ENCODE peak calls at places on chromosomes 12 and 14, in six cellular contexts. M is tibial artery, O is mammary epithelial cell, R is heart left ventricle, F is ovary, H is stomach. Q is an unnamed sample.

GRCh38 chr12:104578453-104578852 is 121.7 kb downstream of the CHST11 start:
- DNase-seq in M (no peak), O (peak), R (no peak), F (no peak), H (no peak), Q (no peak)

GRCh38 chr14:100765991-100766390 is 39.3 kb downstream of the DLK1 start:
- DNase-seq in M (no peak), O (no peak), R (peak), F (no peak), H (no peak), Q (no peak)

GRCh38 chr14:83838221-83838620 is 1691.7 kb upstream of the FLRT2 start:
- DNase-seq in M (no peak), O (no peak), R (no peak), F (no peak), H (no peak), Q (no peak)

GRCh38 chr14:48792376-48793024 is 793.7 kb downstream of the RPS29 start:
- DNase-seq in M (no peak), O (no peak), R (no peak), F (no peak), H (no peak), Q (no peak)

GRCh38 chr12:129825316-129825715 is 78.5 kb downstream of the TMEM132D start:
- DNase-seq in M (no peak), O (no peak), R (no peak), F (no peak), H (no peak), Q (no peak)

GRCh38 chr12:19880724-19881123 is 441.4 kb downstream of the AEBP2 start:
- DNase-seq in M (no peak), O (no peak), R (no peak), F (no peak), H (no peak), Q (no peak)

GRCh38 chr14:42214981-42215491 is 608.4 kb downstream of the LRFN5 start:
- DNase-seq in M (no peak), O (peak), R (no peak), F (no peak), H (no peak), Q (no peak)

GRCh38 chr14:20209595-20209994 is 13.9 kb upstream of the OR11H6 start:
- DNase-seq in M (no peak), O (no peak), R (no peak), F (no peak), H (no peak), Q (no peak)

GRCh38 chr12:62800707-62801400 is 134.1 kb downstream of the PPM1H start:
- DNase-seq in M (no peak), O (no peak), R (no peak), F (no peak), H (no peak), Q (no peak)

GRCh38 chr12:104177336-104177662 is 38.3 kb upstream of the TXNRD1 start:
- DNase-seq in M (no peak), O (no peak), R (no peak), F (no peak), H (no peak), Q (no peak)

GRCh38 chr12:1083888-1084262 is 92.9 kb downstream of the ERC1 start:
- DNase-seq in M (peak), O (no peak), R (no peak), F (no peak), H (no peak), Q (no peak)

GRCh38 chr12:10618338-10618987 is 5.1 kb upstream of the MAGOHB start:
- DNase-seq in M (no peak), O (peak), R (no peak), F (no peak), H (no peak), Q (no peak)

GRCh38 chr12:46983959-46984833 is 95.2 kb upstream of the PCED1B start:
- DNase-seq in M (no peak), O (peak), R (no peak), F (no peak), H (no peak), Q (no peak)

GRCh38 chr12:130555628-130556485 is 160.2 kb downstream of the RIMBP2 start:
- DNase-seq in M (no peak), O (no peak), R (no peak), F (no peak), H (no peak), Q (peak)

GRCh38 chr12:47377414-47378221 is 297.9 kb upstream of the AMIGO2 start:
- DNase-seq in M (peak), O (peak), R (peak), F (peak), H (peak), Q (peak)

GRCh38 chr12:114744696-114745095 is 60.7 kb upstream of the TBX3 start:
- DNase-seq in M (no peak), O (no peak), R (no peak), F (peak), H (no peak), Q (no peak)

GRCh38 chr14:72594099-72594901 is 299.6 kb downstream of the DPF3 start:
- DNase-seq in M (no peak), O (no peak), R (no peak), F (no peak), H (no peak), Q (no peak)

GRCh38 chr14:31927348-31927826 is 149.7 kb upstream of the ARHGAP5 start:
- DNase-seq in M (no peak), O (peak), R (peak), F (peak), H (no peak), Q (no peak)

GRCh38 chr14:33386140-33386539 is 447.5 kb downstream of the NPAS3 start:
- DNase-seq in M (no peak), O (no peak), R (no peak), F (no peak), H (no peak), Q (no peak)

GRCh38 chr12:57868870-57869609 is 22.5 kb upstream of the CTDSP2 start:
- DNase-seq in M (peak), O (no peak), R (peak), F (no peak), H (no peak), Q (peak)

GRCh38 chr12:8508912-8509841 is 4.1 kb upstream of the CLEC4D start:
- DNase-seq in M (no peak), O (no peak), R (no peak), F (no peak), H (no peak), Q (no peak)

GRCh38 chr12:49933793-49934192 is 16.7 kb upstream of the AQP2 start:
- DNase-seq in M (no peak), O (no peak), R (no peak), F (no peak), H (no peak), Q (no peak)

GRCh38 chr14:96176275-96176674 is 28.4 kb upstream of the BDKRB2 start:
- DNase-seq in M (no peak), O (no peak), R (no peak), F (no peak), H (no peak), Q (no peak)

GRCh38 chr12:118060301-118061010 is 523 bp downstream of the WSB2 start:
- DNase-seq in M (peak), O (peak), R (peak), F (peak), H (peak), Q (no peak)

GRCh38 chr12:110531741-110532333 is 29.7 kb downstream of the RAD9B start:
- DNase-seq in M (no peak), O (peak), R (no peak), F (no peak), H (no peak), Q (no peak)

GRCh38 chr12:10716704-10717315 is 6.3 kb downstream of the YBX3 start:
- DNase-seq in M (peak), O (peak), R (peak), F (peak), H (peak), Q (peak)

GRCh38 chr14:34081576-34082136 is 130.8 kb upstream of the EGLN3 start:
- DNase-seq in M (no peak), O (peak), R (no peak), F (no peak), H (peak), Q (no peak)

GRCh38 chr14:104341532-104342434 is 203.4 kb downstream of the KIF26A start:
- DNase-seq in M (no peak), O (no peak), R (peak), F (peak), H (peak), Q (no peak)

GRCh38 chr12:50263832-50264231 is 19.5 kb downstream of the LIMA1 start:
- DNase-seq in M (no peak), O (no peak), R (no peak), F (no peak), H (no peak), Q (no peak)

GRCh38 chr14:32252030-32252670 is 49.1 kb upstream of the RNU6-8 start:
- DNase-seq in M (peak), O (peak), R (no peak), F (no peak), H (peak), Q (no peak)

GRCh38 chr14:68569970-68570409 is 222.9 kb downstream of the ZFP36L1 start:
- DNase-seq in M (no peak), O (no peak), R (peak), F (no peak), H (peak), Q (no peak)

GRCh38 chr12:124640096-124640495 is 72.7 kb upstream of the NCOR2 start:
- DNase-seq in M (no peak), O (peak), R (no peak), F (no peak), H (no peak), Q (no peak)

GRCh38 chr14:87250992-87251391 is 742.0 kb downstream of the GALC start:
- DNase-seq in M (no peak), O (no peak), R (no peak), F (no peak), H (no peak), Q (no peak)

GRCh38 chr12:82635263-82635662 is 51.4 kb upstream of the TMTC2 start:
- DNase-seq in M (no peak), O (no peak), R (no peak), F (no peak), H (no peak), Q (no peak)

GRCh38 chr14:21467620-21468019 is 9.1 kb downstream of the RAB2B start:
- DNase-seq in M (no peak), O (peak), R (no peak), F (no peak), H (no peak), Q (no peak)

GRCh38 chr12:86660488-86661171 is 404.4 kb upstream of the MGAT4C start:
- DNase-seq in M (no peak), O (peak), R (no peak), F (no peak), H (no peak), Q (no peak)

GRCh38 chr12:92717202-92717601 is 14.4 kb downstream of the PLEKHG7 start:
- DNase-seq in M (no peak), O (peak), R (no peak), F (no peak), H (no peak), Q (no peak)

GRCh38 chr14:57199911-57200310 is 68.8 kb downstream of the EXOC5 start:
- DNase-seq in M (no peak), O (peak), R (no peak), F (no peak), H (no peak), Q (no peak)

GRCh38 chr12:4052691-4053090 is 179.5 kb upstream of the PARP11 start:
- DNase-seq in M (no peak), O (peak), R (no peak), F (no peak), H (no peak), Q (no peak)

GRCh38 chr12:26857465-26858176 is 24.6 kb upstream of the ITPR2 start:
- DNase-seq in M (no peak), O (no peak), R (no peak), F (no peak), H (no peak), Q (no peak)

GRCh38 chr12:26861690-26862089 is 28.7 kb upstream of the ITPR2 start:
- DNase-seq in M (no peak), O (no peak), R (no peak), F (no peak), H (no peak), Q (no peak)

GRCh38 chr12:26867084-26867483 is 34.1 kb upstream of the ITPR2 start:
- DNase-seq in M (no peak), O (no peak), R (no peak), F (no peak), H (no peak), Q (no peak)

GRCh38 chr12:26868505-26869494 is 35.8 kb upstream of the ITPR2 start:
- DNase-seq in M (no peak), O (no peak), R (no peak), F (no peak), H (no peak), Q (no peak)

DNA sequence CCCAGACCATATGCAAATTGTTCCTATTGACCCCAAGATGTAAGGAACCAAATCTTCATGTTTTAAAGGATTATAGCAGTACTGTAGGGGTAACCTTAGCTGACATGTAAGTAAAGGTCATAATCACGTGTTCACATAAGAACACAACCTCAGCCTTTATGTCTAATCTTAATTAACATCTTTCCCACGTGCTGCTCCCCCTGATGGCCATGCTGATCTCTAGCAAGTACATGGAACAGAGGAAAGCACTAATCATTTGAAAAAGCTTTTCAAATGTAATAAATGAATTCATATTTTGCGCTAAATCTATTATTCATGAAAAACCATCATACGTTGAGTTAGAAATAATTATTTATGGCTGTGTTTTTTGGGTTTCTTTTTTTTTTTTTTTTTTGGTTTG is 30.5 kb upstream of the ITPR2 start:
- DNase-seq in M (no peak), O (no peak), R (no peak), F (no peak), H (no peak), Q (no peak)
- TF ChIP-seq CTCF in M (no peak), O (peak), R (no peak), F (no peak), H (no peak), Q (no peak)

GRCh38 chr14:69955855-69956567 is 76.8 kb downstream of the SMOC1 start:
- DNase-seq in M (no peak), O (no peak), R (no peak), F (no peak), H (peak), Q (no peak)
- H3K27ac ChIP-seq in M (no peak), O (no peak), R (no peak), F (no peak), H (peak), Q (no peak)

GRCh38 chr14:106062502-106063272 is 536.3 kb downstream of the TMEM121 start:
- DNase-seq in M (no peak), O (no peak), R (no peak), F (no peak), H (no peak), Q (no peak)

GRCh38 chr14:106058342-106058741 is 532.0 kb downstream of the TMEM121 start:
- DNase-seq in M (no peak), O (no peak), R (no peak), F (no peak), H (no peak), Q (no peak)

GRCh38 chr14:106055257-106055656 is 528.9 kb downstream of the TMEM121 start:
- DNase-seq in M (no peak), O (no peak), R (no peak), F (no peak), H (no peak), Q (no peak)

GRCh38 chr14:106060576-106060975 is 534.2 kb downstream of the TMEM121 start:
- DNase-seq in M (no peak), O (no peak), R (no peak), F (no peak), H (no peak), Q (no peak)
- H3K4me3 ChIP-seq in M (no peak), O (no peak), R (no peak), F (no peak), H (no peak), Q (no peak)

GRCh38 chr14:89304972-89305703 is 111.9 kb downstream of the FOXN3 start:
- DNase-seq in M (peak), O (no peak), R (no peak), F (peak), H (no peak), Q (no peak)
- TF ChIP-seq CTCF in M (no peak), O (no peak), R (no peak), F (no peak), H (no peak), Q (no peak)

GRCh38 chr12:127260959-127261358 is 1006.0 kb upstream of the TMEM132C start:
- DNase-seq in M (no peak), O (no peak), R (no peak), F (no peak), H (no peak), Q (no peak)
- H3K27ac ChIP-seq in M (no peak), O (no peak), R (no peak), F (no peak), H (no peak), Q (no peak)

GRCh38 chr12:7219599-7220243 is 30.2 kb downstream of the PEX5 start:
- DNase-seq in M (peak), O (peak), R (peak), F (peak), H (peak), Q (peak)

GRCh38 chr12:7217475-7218069 is 28.1 kb downstream of the PEX5 start:
- DNase-seq in M (no peak), O (no peak), R (no peak), F (no peak), H (no peak), Q (no peak)

GRCh38 chr12:7221486-7221885 is 32.0 kb downstream of the PEX5 start:
- DNase-seq in M (no peak), O (peak), R (no peak), F (no peak), H (no peak), Q (no peak)
- H3K4me3 ChIP-seq in M (no peak), O (no peak), R (no peak), F (no peak), H (no peak), Q (no peak)

GRCh38 chr14:23299558-23299957 is 3.1 kb downstream of the PPP1R3E start:
- DNase-seq in M (no peak), O (peak), R (no peak), F (no peak), H (no peak), Q (no peak)
- TF ChIP-seq CTCF in M (no peak), O (peak), R (no peak), F (no peak), H (peak), Q (peak)

Q was measured in dorsolateral prefrontal cortex.